ENCODE peak calls at places on chromosomes 7 and 10, in five cellular contexts. Q, U, L, H and I are unnamed samples. For H3K4me1, the result is how much of the 10 kb centered on the place peaks cover.

GRCh38 chr10:133378251-133379096 is 588 bp upstream of the PAOX start:
- DNase-seq in Q (peak), U (peak), L (peak), H (peak), I (peak)

GRCh38 chr7:15214981-15215380 is 312.4 kb upstream of the DGKB start:
- DNase-seq in Q (no peak), U (no peak), L (no peak), H (no peak), I (no peak)

GRCh38 chr7:153065021-153065420 is 305.5 kb downstream of the ACTR3B start:
- DNase-seq in Q (no peak), U (no peak), L (no peak), H (no peak), I (no peak)

GRCh38 chr10:115830260-115830970 is 442.6 kb downstream of the GFRA1 start:
- DNase-seq in Q (no peak), U (no peak), L (no peak), H (no peak), I (no peak)

GRCh38 chr7:43394441-43395130 is 188.3 kb upstream of the STK17A start:
- DNase-seq in Q (no peak), U (no peak), L (no peak), H (no peak), I (no peak)

GRCh38 chr10:84329094-84329611 is 764 bp downstream of the CCSER2 start:
- DNase-seq in Q (peak), U (no peak), L (no peak), H (no peak), I (peak)

GRCh38 chr10:14184841-14185500 is 145.8 kb downstream of the FRMD4A start:
- DNase-seq in Q (peak), U (no peak), L (no peak), H (no peak), I (no peak)

GRCh38 chr10:4807803-4808507 is 18.1 kb upstream of the AKR1E2 start:
- DNase-seq in Q (no peak), U (no peak), L (no peak), H (no peak), I (no peak)

GRCh38 chr10:93837783-93838677 is 55.7 kb upstream of the SLC35G1 start:
- DNase-seq in Q (no peak), U (no peak), L (no peak), H (peak), I (no peak)

GRCh38 chr7:107014381-107015023 is 30.0 kb upstream of the PRKAR2B start:
- DNase-seq in Q (no peak), U (no peak), L (no peak), H (no peak), I (peak)

GRCh38 chr7:149002604-149003003 is 25.7 kb downstream of the PDIA4 start:
- DNase-seq in Q (no peak), U (no peak), L (no peak), H (no peak), I (no peak)

GRCh38 chr10:76874151-76874550 is 763.5 kb downstream of the KCNMA1 start:
- DNase-seq in Q (no peak), U (no peak), L (no peak), H (no peak), I (peak)

GRCh38 chr7:127290801-127291361 is 38.1 kb upstream of the GRM8 start:
- DNase-seq in Q (no peak), U (no peak), L (no peak), H (no peak), I (no peak)

GRCh38 chr10:15112657-15113056 is 15.5 kb downstream of the RPP38 start:
- DNase-seq in Q (no peak), U (no peak), L (no peak), H (no peak), I (no peak)

GRCh38 chr10:103757531-103758293 is 97.7 kb downstream of the SH3PXD2A start:
- DNase-seq in Q (peak), U (peak), L (no peak), H (no peak), I (peak)

GRCh38 chr7:154953006-154953684 is 49.8 kb downstream of the PAXIP1 start:
- DNase-seq in Q (peak), U (peak), L (peak), H (peak), I (peak)

GRCh38 chr7:47895026-47895425 is 53.2 kb downstream of the PKD1L1 start:
- DNase-seq in Q (no peak), U (no peak), L (no peak), H (no peak), I (no peak)

GRCh38 chr10:21989453-21990154 is 13.9 kb downstream of the DNAJC1 start:
- DNase-seq in Q (peak), U (no peak), L (peak), H (peak), I (peak)

GRCh38 chr7:88490911-88491310 is 184.2 kb upstream of the STEAP4 start:
- DNase-seq in Q (no peak), U (no peak), L (no peak), H (no peak), I (no peak)

DNA sequence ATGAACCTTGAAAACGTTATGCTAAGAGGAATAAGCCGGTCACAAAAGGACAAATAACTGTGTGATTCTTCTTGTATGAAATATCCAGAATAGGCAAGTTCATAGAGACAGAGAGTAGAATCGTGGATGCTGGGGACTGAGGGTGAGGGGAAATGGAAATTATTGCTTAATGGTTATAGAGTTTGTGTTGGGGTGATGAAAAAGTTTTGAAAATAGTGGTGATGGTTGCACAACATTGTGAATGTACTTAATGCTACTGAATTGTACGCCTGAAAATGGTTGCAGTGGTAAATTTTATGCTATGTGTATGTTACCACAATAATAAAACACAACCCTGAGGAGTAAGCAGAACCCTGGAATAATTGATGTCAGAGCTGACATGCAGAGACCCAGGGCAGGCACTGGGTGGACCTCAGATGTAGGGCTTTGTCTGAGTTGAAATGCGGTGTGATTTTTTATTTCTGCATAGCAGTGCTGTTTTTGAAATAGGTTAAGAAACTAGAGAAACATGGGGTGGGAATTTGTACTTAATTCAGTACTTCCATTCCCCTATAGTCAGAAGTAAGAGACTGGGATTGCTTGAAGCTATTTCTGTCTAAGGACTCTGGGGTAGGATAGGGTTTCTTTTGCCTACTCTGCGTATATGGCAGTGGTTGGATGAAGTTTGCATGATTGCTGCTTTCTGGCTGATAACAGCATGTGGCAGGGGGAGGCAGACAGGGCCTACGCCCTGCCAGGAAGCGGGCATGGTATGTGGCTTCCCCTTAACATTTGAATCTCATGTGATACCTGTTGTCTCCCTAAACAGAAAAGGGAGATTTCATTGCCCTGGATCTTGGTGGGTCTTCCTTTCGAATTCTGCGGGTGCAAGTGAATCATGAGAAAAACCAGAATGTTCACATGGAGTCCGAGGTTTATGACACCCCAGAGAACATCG is 57.4 kb downstream of the TACR2 start:
- DNase-seq in Q (no peak), U (peak), L (no peak), H (no peak), I (no peak)
- H3K4me1 ChIP-seq in Q (under half), U (under half), L (half or more), H (under half), I (under half)

GRCh38 chr10:12949248-12949647 is 52.3 kb downstream of the CCDC3 start:
- DNase-seq in Q (no peak), U (no peak), L (no peak), H (no peak), I (no peak)
- TF ChIP-seq CTCF in Q (no peak), U (no peak), L (no peak), H (no peak), I (no peak)

GRCh38 chr10:127948791-127949190 is 41.9 kb downstream of the PTPRE start:
- DNase-seq in Q (no peak), U (no peak), L (no peak), H (no peak), I (no peak)
- H3K4me1 ChIP-seq in Q (under half), U (under half), L (under half), H (under half), I (under half)

DNA sequence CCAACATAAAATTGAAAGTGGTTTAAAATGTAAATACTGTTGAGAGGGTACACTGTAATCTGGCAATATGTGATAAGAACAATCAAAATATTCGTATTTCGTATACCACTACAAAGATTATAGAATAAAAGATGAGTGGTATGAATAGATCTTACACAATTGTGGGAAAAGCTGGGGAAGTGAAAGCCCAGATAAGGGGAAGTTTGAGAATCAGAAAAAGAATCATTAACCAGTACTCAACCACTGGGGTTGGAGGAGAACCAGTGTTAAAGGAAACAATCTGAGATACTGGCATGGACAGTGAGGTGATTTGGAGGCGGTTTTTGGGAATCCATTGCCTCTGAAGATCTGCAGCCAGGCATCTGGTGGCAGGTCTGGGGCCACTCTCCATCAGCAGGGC is 59.7 kb upstream of the CDK14 start:
- DNase-seq in Q (no peak), U (no peak), L (no peak), H (no peak), I (no peak)
- TF ChIP-seq CTCF in Q (no peak), U (no peak), L (no peak), H (no peak), I (no peak)

DNA sequence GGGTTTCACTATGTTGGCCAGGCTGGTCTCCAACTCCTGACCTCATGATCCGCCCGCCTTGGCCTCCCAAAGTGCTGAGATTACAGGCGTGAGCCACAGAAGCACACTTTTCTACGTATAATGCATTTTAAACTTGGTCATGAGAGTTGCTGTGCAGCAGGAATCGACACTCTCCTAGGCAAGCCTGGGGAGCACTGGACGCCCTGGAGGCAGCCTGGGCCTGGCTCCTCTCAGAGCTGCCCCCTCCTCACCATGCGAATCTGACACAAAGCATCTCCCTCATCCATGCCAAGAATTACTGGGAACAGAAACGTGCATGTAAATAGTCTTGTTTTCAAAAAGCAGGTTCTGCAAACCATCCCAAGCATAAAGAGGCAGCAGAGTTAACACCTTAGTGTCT is 69.2 kb downstream of the MAD1L1 start:
- DNase-seq in Q (no peak), U (peak), L (no peak), H (no peak), I (no peak)
- H3K4me1 ChIP-seq in Q (under half), U (under half), L (under half), H (under half), I (under half)